ENCODE peak calls at places on chromosomes 5 and 9, in four cellular contexts. M is heart right ventricle, E is GM23338, L is brain microvascular endothelial cell. J is an unnamed sample.

GRCh38 chr9:121751686-121752445 is 100.4 kb downstream of the DAB2IP start:
- DNase-seq in M (no peak), E (no peak), L (no peak), J (no peak)

GRCh38 chr5:140042551-140043507 is at the start of gene NRG2:
- DNase-seq in M (peak; percentile 81), E (peak; percentile 91), L (peak; percentile 22), J (peak; percentile 33)

GRCh38 chr5:173010547-173011464 is 27.2 kb downstream of the ATP6V0E1 start:
- DNase-seq in M (peak; percentile 54), E (peak; percentile 70), L (no peak), J (no peak)

GRCh38 chr9:84296146-84296843 is 44.3 kb downstream of the SLC28A3 start:
- DNase-seq in M (no peak), E (no peak), L (peak; percentile 65), J (no peak)

GRCh38 chr9:127450831-127451680 is at the start of the genes LRSAM1 and RPL12:
- DNase-seq in M (peak; percentile 98), E (peak; percentile 98), L (peak; percentile 91), J (peak; percentile 99)

GRCh38 chr9:115492869-115493268 is 374.9 kb upstream of the TNC start:
- DNase-seq in M (no peak), E (no peak), L (no peak), J (no peak)

GRCh38 chr9:76297721-76298239 is 96.4 kb downstream of the RFK start:
- DNase-seq in M (peak; percentile 25), E (no peak), L (peak; percentile 49), J (no peak)

GRCh38 chr5:119583684-119584083 is 45.7 kb upstream of the FAM170A start:
- DNase-seq in M (no peak), E (no peak), L (peak; percentile 29), J (no peak)

GRCh38 chr5:168737066-168737465 is 157.9 kb upstream of the PANK3 start:
- DNase-seq in M (no peak), E (no peak), L (no peak), J (no peak)

GRCh38 chr5:1525624-1525985 is 1.8 kb upstream of the LPCAT1 start:
- DNase-seq in M (no peak), E (no peak), L (no peak), J (peak; percentile 7)

GRCh38 chr9:75054373-75055001 is 26.4 kb upstream of the CARNMT1 start:
- DNase-seq in M (no peak), E (no peak), L (no peak), J (no peak)

GRCh38 chr5:54956922-54957321 is 28.5 kb downstream of the ESM1 start:
- DNase-seq in M (no peak), E (no peak), L (no peak), J (no peak)

GRCh38 chr9:136400038-136400834 is at the start of gene SNAPC4:
- DNase-seq in M (peak; percentile 91), E (peak; percentile 94), L (peak; percentile 55), J (peak; percentile 83)

GRCh38 chr5:110440058-110440457 is 286.4 kb downstream of the TMEM232 start:
- DNase-seq in M (no peak), E (no peak), L (no peak), J (no peak)

GRCh38 chr5:110439280-110439679 is 287.2 kb downstream of the TMEM232 start:
- DNase-seq in M (no peak), E (no peak), L (no peak), J (no peak)

GRCh38 chr5:110435207-110435606 is 291.3 kb downstream of the TMEM232 start:
- DNase-seq in M (no peak), E (no peak), L (no peak), J (no peak)

GRCh38 chr5:110442856-110443255 is 283.6 kb downstream of the TMEM232 start:
- DNase-seq in M (no peak), E (no peak), L (no peak), J (no peak)

GRCh38 chr5:110441035-110441434 is 285.4 kb downstream of the TMEM232 start:
- DNase-seq in M (no peak), E (peak; percentile 85), L (peak; percentile 53), J (no peak)
- TF ChIP-seq CTCF in M (no peak), E (peak; percentile 92), L (peak; percentile 71), J (no peak)

DNA sequence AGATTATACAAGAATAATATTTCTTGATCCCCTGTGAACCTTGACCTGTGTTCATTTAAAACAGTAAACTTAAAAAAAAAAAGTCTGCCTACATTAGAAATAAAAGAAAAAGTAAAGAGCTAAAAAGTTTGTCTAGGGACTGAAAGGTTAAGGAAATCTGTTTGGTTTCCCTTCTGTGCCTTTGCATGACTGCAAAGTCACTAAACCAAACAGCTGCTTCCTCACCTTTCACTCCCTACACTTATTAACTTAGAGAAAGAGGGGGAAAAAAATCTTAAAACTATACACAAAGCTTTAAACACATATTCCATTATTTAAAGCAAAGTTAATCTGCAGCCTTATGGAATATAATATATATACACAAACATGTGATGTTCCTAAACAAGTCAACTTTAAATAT is 65.1 kb downstream of the ZFR start:
- DNase-seq in M (no peak), E (no peak), L (no peak), J (no peak)
- H3K27ac ChIP-seq in M (no peak overlapping the region), E (no peak overlapping the region), L (no peak overlapping the region), J (no peak overlapping the region)

DNA sequence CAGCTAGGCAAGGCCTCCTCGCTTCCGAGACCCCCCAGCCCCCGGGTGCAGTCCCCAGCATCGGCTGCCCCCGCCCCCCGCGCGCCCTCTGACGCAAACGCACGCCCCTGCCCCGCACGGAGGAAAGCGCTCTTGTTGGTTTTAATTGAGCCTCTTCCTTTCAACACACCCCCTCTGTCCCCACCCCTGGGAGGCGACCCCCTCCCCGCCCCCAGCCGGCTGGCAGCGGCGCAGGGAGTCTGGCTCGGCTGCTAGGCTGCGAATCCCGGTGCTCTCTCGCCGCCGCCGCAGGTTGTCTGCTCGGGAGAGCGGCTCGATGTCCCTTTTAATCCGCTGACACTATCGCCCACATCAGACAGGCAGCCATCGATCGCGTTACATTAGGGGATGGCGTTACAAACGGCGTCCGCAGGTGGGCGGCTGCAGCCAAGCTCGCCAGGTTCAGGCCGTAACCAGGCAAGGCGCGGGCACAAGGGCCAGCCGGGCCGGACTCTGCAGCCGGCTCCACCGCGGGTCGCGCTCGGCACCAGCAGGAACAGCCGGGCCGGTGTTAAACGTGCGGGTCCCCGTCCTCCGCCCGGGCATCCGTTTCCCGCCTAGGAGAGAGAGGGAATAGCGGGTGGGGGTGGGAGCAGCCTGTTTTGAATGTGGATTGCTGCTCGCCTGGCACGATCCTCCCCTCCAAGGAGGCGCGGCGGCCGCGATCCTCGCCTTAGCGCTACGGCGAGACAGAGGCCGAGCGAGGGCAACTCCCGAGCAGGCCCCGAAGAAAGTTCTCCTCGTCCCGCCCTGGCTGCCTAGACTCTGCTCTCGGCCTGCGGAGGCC is 1.2 kb downstream of the NR2F1-AS1 start:
- DNase-seq in M (peak; percentile 29), E (peak; percentile 69), L (no peak), J (no peak)
- H3K4me3 ChIP-seq in M (peak overlapping the region; percentile 36), E (peak overlapping the region; percentile 69), L (peak overlapping the region; percentile 68), J (peak overlapping the region; percentile 72)

DNA sequence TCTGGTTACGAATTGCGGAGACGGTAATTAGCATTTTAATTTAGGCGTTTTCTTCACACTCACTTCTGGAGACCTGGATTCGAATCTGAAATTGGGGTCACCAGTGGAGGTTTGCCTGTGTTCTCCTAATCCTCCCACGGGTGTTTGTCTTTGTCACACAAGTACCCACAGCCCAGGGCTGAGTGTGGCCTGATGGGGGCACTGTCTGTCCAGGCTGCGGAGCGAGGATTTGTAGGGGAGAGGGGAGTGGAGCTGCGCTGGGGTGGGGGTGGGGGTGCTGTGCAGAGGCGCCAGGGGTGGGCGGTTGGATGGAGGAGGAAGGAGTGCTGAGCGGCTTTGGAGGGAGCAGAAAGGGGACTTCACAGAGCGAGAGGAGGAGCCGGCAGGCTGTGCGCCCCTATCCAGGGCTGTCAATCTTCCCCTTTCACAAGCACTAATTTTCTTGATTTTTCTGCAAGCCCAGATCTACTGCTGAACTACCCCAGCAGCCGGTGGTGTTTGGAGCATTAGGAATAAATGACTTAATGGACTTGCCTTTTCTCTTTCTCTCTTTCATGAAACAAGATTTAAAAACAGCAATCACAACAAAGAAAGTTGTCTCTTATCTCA is 53.1 kb downstream of the TSPAN17 start:
- DNase-seq in M (no peak), E (peak; percentile 70), L (no peak), J (no peak)
- TF ChIP-seq CTCF in M (no peak), E (peak; percentile 86), L (peak; percentile 56), J (no peak)

DNA sequence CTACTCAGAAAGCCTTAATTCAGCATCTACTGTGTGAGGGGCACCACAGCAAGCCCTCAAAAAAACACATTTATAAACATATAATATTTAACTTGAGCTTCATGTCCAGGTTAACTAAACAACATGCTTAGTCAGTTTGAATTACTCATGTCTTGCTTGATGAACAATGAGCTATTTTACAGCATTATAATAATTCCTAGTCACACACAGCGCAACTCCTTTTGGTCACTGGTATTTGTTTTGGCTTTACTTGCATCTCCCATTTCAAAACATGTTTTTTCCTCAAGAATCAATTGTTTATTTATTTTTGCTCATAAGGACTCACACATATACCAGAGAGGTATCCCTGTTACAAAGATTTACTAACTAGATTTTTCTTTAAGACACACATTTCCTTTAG is 616.7 kb upstream of the DAB2 start:
- DNase-seq in M (no peak), E (no peak), L (peak; percentile 12), J (no peak)
- H3K27ac ChIP-seq in M (no peak overlapping the region), E (no peak overlapping the region), L (no peak overlapping the region), J (no peak overlapping the region)

DNA sequence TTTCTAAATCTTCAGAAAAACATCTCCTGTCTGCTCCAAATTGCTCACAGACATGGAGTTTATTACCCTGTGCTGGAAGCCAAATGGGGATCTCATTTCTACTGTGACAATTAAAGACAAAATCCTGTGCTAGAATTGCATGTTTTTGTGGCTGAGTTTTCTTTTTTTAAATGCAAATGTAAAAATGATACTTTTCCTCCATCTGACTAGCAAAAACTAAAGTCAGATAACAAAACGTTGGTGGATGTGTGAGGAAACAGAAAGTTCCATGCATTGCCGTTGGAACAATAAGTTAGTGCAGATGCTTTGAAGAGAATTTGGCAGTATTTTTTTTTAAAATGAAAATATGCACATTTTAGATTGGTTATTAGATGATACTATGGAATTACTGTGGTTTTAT is 93.4 kb downstream of the GNA14 start:
- DNase-seq in M (no peak), E (no peak), L (no peak), J (no peak)
- H3K4me3 ChIP-seq in M (no peak overlapping the region), E (no peak overlapping the region), L (no peak overlapping the region), J (no peak overlapping the region)

GRCh38 chr5:40367260-40367659 is 312.5 kb upstream of the PTGER4 start:
- DNase-seq in M (no peak), E (no peak), L (peak; percentile 12), J (no peak)
- TF ChIP-seq CTCF in M (no peak), E (peak; percentile 28), L (peak; percentile 50), J (peak; percentile 44)

DNA sequence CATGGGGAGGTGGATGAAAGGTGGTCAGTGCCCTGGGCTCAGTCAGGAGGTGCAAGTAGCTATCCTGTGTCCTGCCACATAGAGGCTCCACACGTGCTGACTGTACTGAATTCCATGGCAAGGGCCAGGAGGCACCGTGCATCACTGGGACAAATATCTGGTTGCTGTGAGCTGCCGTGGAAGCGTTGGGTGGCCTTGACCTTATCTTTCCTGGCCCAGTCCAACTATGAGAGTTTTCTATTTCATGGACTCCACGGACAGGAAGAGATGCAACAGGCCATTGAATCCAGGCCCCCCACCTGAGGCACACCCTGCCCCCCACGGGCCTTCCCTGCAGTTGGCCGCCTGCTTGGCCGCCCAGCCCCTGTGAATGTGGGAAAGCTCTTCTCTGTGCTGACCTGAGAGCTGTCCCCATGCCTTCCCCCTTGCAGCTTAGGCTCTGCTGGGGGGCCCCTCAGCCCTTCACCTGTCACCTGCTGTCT is 1.7 kb downstream of the GRHPR start:
- DNase-seq in M (no peak), E (no peak), L (no peak), J (no peak)
- H3K27ac ChIP-seq in M (no peak overlapping the region), E (no peak overlapping the region), L (no peak overlapping the region), J (no peak overlapping the region)

J was measured in CD8-positive, alpha-beta T cell.